ENCODE peak calls at places on chromosomes 5 and 9, in four cellular contexts. Q, S, V and N are unnamed samples.

GRCh38 chr5:158464383-158464782 is 605.4 kb upstream of the CLINT1 start:
- DNase-seq in Q (peak), S (no peak), V (no peak), N (no peak)

GRCh38 chr5:65391591-65391990 is 90.1 kb downstream of the ADAMTS6 start:
- DNase-seq in Q (peak), S (no peak), V (no peak), N (no peak)

GRCh38 chr5:109105631-109106267 is 304.0 kb downstream of the PJA2 start:
- DNase-seq in Q (peak), S (no peak), V (no peak), N (no peak)

GRCh38 chr9:116589392-116590354 is 97.4 kb upstream of the TRIM32 start:
- DNase-seq in Q (no peak), S (peak), V (no peak), N (no peak)

GRCh38 chr9:105886136-105886535 is 191.8 kb downstream of the TMEM38B start:
- DNase-seq in Q (no peak), S (no peak), V (no peak), N (no peak)

GRCh38 chr5:138650999-138651766 is 76.0 kb upstream of the HSPA9 start:
- DNase-seq in Q (no peak), S (no peak), V (no peak), N (no peak)

GRCh38 chr5:114657342-114658130 is 295.7 kb downstream of the KCNN2 start:
- DNase-seq in Q (no peak), S (no peak), V (no peak), N (no peak)

GRCh38 chr5:114391321-114391720 is 29.5 kb downstream of the KCNN2 start:
- DNase-seq in Q (peak), S (no peak), V (no peak), N (no peak)